ENCODE peak calls at places on chromosomes 16 and 17, in five cellular contexts. R is hepatocyte, T is PC-3, D is SK-N-SH, H is MM.1S. I is an unnamed sample.

GRCh38 chr17:68161644-68162428 is 86.0 kb upstream of the AMZ2 start:
- DNase-seq in D (no peak), T (peak), R (no peak), H (no peak), I (no peak)

GRCh38 chr16:3861808-3862451 is 18.6 kb downstream of the CREBBP start:
- DNase-seq in T (no peak), R (no peak), H (no peak), D (no peak), I (no peak)

GRCh38 chr17:76004750-76005262 is 4.2 kb downstream of the CDK3 start:
- DNase-seq in T (no peak), D (peak), H (no peak), R (no peak), I (no peak)

GRCh38 chr16:2987286-2987685 is 7.0 kb upstream of the PKMYT1 start:
- DNase-seq in H (no peak), T (no peak), R (no peak), D (no peak), I (no peak)

GRCh38 chr17:55063857-55064485 is 95.4 kb downstream of the STXBP4 start:
- DNase-seq in D (no peak), T (no peak), R (no peak), H (no peak), I (no peak)

GRCh38 chr17:68777243-68777855 is 176.2 kb upstream of the FAM20A start:
- DNase-seq in H (peak), T (peak), D (peak), R (peak), I (peak)

GRCh38 chr16:56300901-56301351 is 109.6 kb downstream of the GNAO1 start:
- DNase-seq in T (no peak), D (no peak), R (no peak), H (no peak), I (no peak)

GRCh38 chr17:73423806-73424205 is 112.0 kb upstream of the CDC42EP4 start:
- DNase-seq in T (no peak), R (no peak), D (no peak), H (no peak), I (no peak)

GRCh38 chr16:87132361-87133014 is 184.7 kb downstream of the C16orf95 start:
- DNase-seq in T (peak), R (peak), H (no peak), D (no peak), I (no peak)

GRCh38 chr17:17321356-17322025 is 18.3 kb downstream of the NT5M start:
- DNase-seq in R (no peak), T (no peak), H (no peak), D (no peak), I (no peak)

GRCh38 chr17:74807925-74808324 is 31.8 kb upstream of the NAT9 start:
- DNase-seq in D (peak), R (no peak), H (no peak), T (no peak), I (no peak)

GRCh38 chr16:69942627-69943170 is 8.4 kb upstream of the CLEC18A start:
- DNase-seq in T (no peak), D (no peak), H (no peak), R (no peak), I (no peak)

GRCh38 chr16:81798311-81799137 is 19.4 kb downstream of the PLCG2 start:
- DNase-seq in R (no peak), T (no peak), H (no peak), D (no peak), I (peak)

GRCh38 chr17:65013613-65014391 is 42.7 kb downstream of the GNA13 start:
- DNase-seq in T (peak), R (peak), H (no peak), D (no peak), I (no peak)

GRCh38 chr16:4370570-4371480 is 823 bp upstream of the VASN start:
- DNase-seq in H (no peak), T (no peak), R (peak), D (no peak), I (no peak)

GRCh38 chr17:48753794-48754499 is 25.4 kb upstream of the HOXB13 start:
- DNase-seq in R (no peak), D (no peak), H (no peak), T (peak), I (no peak)

GRCh38 chr17:81398170-81398854 is 3.1 kb downstream of the BAHCC1 start:
- DNase-seq in H (no peak), D (peak), T (peak), R (peak), I (peak)

GRCh38 chr16:11179569-11179968 is 76.4 kb downstream of the SOCS1 start:
- DNase-seq in H (no peak), D (no peak), T (no peak), R (no peak), I (no peak)

GRCh38 chr17:77420804-77421634 is 280.2 kb downstream of the SEC14L1 start:
- DNase-seq in T (no peak), R (peak), H (no peak), D (peak), I (peak)

GRCh38 chr17:34171245-34171818 is 83.8 kb upstream of the CCL2 start:
- DNase-seq in H (peak), R (peak), D (peak), T (peak), I (peak)

GRCh38 chr16:72664122-72664479 is 383.8 kb downstream of the ZFHX3 start:
- DNase-seq in H (no peak), T (peak), D (no peak), R (no peak), I (peak)

GRCh38 chr16:72664480-72665408 is 383.2 kb downstream of the ZFHX3 start:
- DNase-seq in R (peak), T (peak), H (peak), D (peak), I (peak)

GRCh38 chr16:72666267-72666666 is 381.7 kb downstream of the ZFHX3 start:
- DNase-seq in T (no peak), H (no peak), D (no peak), R (no peak), I (no peak)
- TF ChIP-seq EZH2phosphoT487 in T (no peak), H (no peak), D (no peak), R (no peak), I (no peak)

GRCh38 chr17:28735242-28735722 is 6.7 kb downstream of the NEK8 start:
- DNase-seq in H (no peak), T (peak), R (no peak), D (no peak), I (no peak)
- TF ChIP-seq EZH2phosphoT487 in H (no peak), T (no peak), R (no peak), D (no peak), I (no peak)

DNA sequence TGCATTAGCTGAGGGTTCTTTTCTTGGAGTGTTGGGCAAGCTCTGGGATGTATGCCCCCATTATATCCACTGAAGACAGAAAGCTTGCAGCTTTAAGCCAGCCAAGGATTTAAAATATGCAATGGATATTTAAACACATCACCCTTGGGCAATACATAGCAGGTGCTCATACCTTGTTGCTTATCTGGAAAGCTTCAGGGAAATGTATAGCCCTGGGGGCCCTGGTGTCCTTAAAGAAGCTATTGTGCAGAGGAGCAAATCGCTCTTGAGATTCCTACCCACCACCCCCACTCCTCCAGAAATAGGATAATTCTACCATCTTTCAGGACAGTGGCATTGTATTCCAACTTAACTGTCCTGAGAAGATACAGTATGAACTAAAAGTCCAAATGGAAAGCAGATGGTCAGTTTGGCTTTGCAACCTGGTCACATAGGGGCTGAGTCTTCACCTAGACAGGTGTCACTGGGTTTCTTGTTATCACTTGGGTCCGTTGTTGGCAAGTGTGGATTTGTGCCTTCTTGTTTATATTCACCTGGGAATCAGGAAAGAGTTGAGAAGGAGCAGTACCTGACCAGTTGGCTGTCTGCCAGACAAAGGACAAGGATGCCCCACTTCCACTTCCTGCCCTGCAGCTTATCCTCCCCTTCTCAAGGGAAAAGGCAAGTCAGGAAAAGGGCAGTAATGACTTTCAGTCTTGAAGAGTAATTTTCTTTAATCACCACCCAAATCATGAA is 3.4 kb downstream of the ANKRD40CL start:
- DNase-seq in D (no peak), R (peak), T (peak), H (no peak), I (no peak)
- TF ChIP-seq EZH2phosphoT487 in D (no peak), R (no peak), T (no peak), H (no peak), I (no peak)

GRCh38 chr17:21030375-21030774 is 12.4 kb downstream of the USP22 start:
- DNase-seq in T (no peak), H (no peak), R (no peak), D (no peak), I (no peak)

GRCh38 chr17:21028192-21028591 is 14.6 kb downstream of the USP22 start:
- DNase-seq in H (no peak), D (no peak), T (no peak), R (no peak), I (no peak)

GRCh38 chr17:21027031-21027430 is 15.8 kb downstream of the USP22 start:
- DNase-seq in D (no peak), R (no peak), H (no peak), T (no peak), I (no peak)

GRCh38 chr17:21029515-21029914 is 13.3 kb downstream of the USP22 start:
- DNase-seq in R (no peak), D (no peak), H (no peak), T (no peak), I (no peak)

GRCh38 chr17:21029032-21029431 is 13.8 kb downstream of the USP22 start:
- DNase-seq in D (no peak), R (peak), H (no peak), T (peak), I (no peak)
- TF ChIP-seq EZH2phosphoT487 in D (no peak), R (no peak), H (no peak), T (no peak), I (no peak)